ENCODE peak calls at places on chromosome X, in nine cellular contexts. One of them, this sample, is unnamed.

GRCh38 chrX:130171446-130172126 is at the start of gene RAB33A:
- DNase-seq in CD8-positive, alpha-beta memory T cell: peak
- DNase-seq in RWPE1: no peak
- DNase-seq in uterus: peak
- DNase-seq in ascending aorta: no peak
- DNase-seq in H1: no peak
- DNase-seq in body of pancreas: no peak
- DNase-seq in stomach: no peak
- DNase-seq in CD4-positive, alpha-beta T cell: peak
- DNase-seq in this sample: peak

GRCh38 chrX:97766496-97767095 is 882.9 kb downstream of the RPA4 start:
- DNase-seq in CD8-positive, alpha-beta memory T cell: no peak
- DNase-seq in RWPE1: no peak
- DNase-seq in uterus: no peak
- DNase-seq in ascending aorta: no peak
- DNase-seq in H1: no peak
- DNase-seq in body of pancreas: no peak
- DNase-seq in stomach: no peak
- DNase-seq in CD4-positive, alpha-beta T cell: no peak
- DNase-seq in this sample: no peak

GRCh38 chrX:83469551-83469950 is 38.5 kb upstream of the POU3F4 start:
- DNase-seq in CD8-positive, alpha-beta memory T cell: no peak
- DNase-seq in RWPE1: no peak
- DNase-seq in uterus: no peak
- DNase-seq in ascending aorta: no peak
- DNase-seq in H1: no peak
- DNase-seq in body of pancreas: peak
- DNase-seq in stomach: peak
- DNase-seq in CD4-positive, alpha-beta T cell: no peak
- DNase-seq in this sample: no peak

GRCh38 chrX:34810364-34810763 is 132.2 kb upstream of the FAM47B start:
- DNase-seq in CD8-positive, alpha-beta memory T cell: no peak
- DNase-seq in RWPE1: peak
- DNase-seq in uterus: no peak
- DNase-seq in ascending aorta: no peak
- DNase-seq in H1: no peak
- DNase-seq in body of pancreas: no peak
- DNase-seq in stomach: no peak
- DNase-seq in CD4-positive, alpha-beta T cell: no peak
- DNase-seq in this sample: no peak

GRCh38 chrX:99384594-99385374 is 1025.3 kb downstream of the PCDH19 start:
- DNase-seq in CD8-positive, alpha-beta memory T cell: no peak
- DNase-seq in RWPE1: no peak
- DNase-seq in uterus: no peak
- DNase-seq in ascending aorta: no peak
- DNase-seq in H1: no peak
- DNase-seq in body of pancreas: no peak
- DNase-seq in stomach: no peak
- DNase-seq in CD4-positive, alpha-beta T cell: no peak
- DNase-seq in this sample: no peak

GRCh38 chrX:16300831-16301230 is 133.6 kb downstream of the MAGEB17 start:
- DNase-seq in CD8-positive, alpha-beta memory T cell: no peak
- DNase-seq in RWPE1: no peak
- DNase-seq in uterus: no peak
- DNase-seq in ascending aorta: no peak
- DNase-seq in H1: no peak
- DNase-seq in body of pancreas: no peak
- DNase-seq in stomach: no peak
- DNase-seq in CD4-positive, alpha-beta T cell: no peak
- DNase-seq in this sample: no peak

GRCh38 chrX:10598540-10598939 is 21.8 kb downstream of the MID1 start:
- DNase-seq in CD8-positive, alpha-beta memory T cell: no peak
- DNase-seq in RWPE1: no peak
- DNase-seq in uterus: no peak
- DNase-seq in ascending aorta: no peak
- DNase-seq in H1: no peak
- DNase-seq in body of pancreas: peak
- DNase-seq in stomach: no peak
- DNase-seq in CD4-positive, alpha-beta T cell: no peak
- DNase-seq in this sample: no peak

GRCh38 chrX:76109654-76110053 is 63.2 kb upstream of the PBDC1 start:
- DNase-seq in CD8-positive, alpha-beta memory T cell: no peak
- DNase-seq in RWPE1: peak
- DNase-seq in uterus: no peak
- DNase-seq in ascending aorta: no peak
- DNase-seq in H1: no peak
- DNase-seq in body of pancreas: no peak
- DNase-seq in stomach: no peak
- DNase-seq in CD4-positive, alpha-beta T cell: no peak
- DNase-seq in this sample: no peak

GRCh38 chrX:119223784-119224183 is 12.3 kb upstream of the PGRMC1 start:
- DNase-seq in CD8-positive, alpha-beta memory T cell: no peak
- DNase-seq in RWPE1: no peak
- DNase-seq in uterus: no peak
- DNase-seq in ascending aorta: no peak
- DNase-seq in H1: no peak
- DNase-seq in body of pancreas: no peak
- DNase-seq in stomach: no peak
- DNase-seq in CD4-positive, alpha-beta T cell: no peak
- DNase-seq in this sample: no peak

GRCh38 chrX:122046226-122046625 is 998.8 kb downstream of the GLUD2 start:
- DNase-seq in CD8-positive, alpha-beta memory T cell: no peak
- DNase-seq in RWPE1: no peak
- DNase-seq in uterus: no peak
- DNase-seq in ascending aorta: no peak
- DNase-seq in H1: no peak
- DNase-seq in body of pancreas: no peak
- DNase-seq in stomach: no peak
- DNase-seq in CD4-positive, alpha-beta T cell: no peak
- DNase-seq in this sample: no peak

GRCh38 chrX:13965531-13965930 is 64.2 kb downstream of the GEMIN8 start:
- DNase-seq in CD8-positive, alpha-beta memory T cell: no peak
- DNase-seq in RWPE1: no peak
- DNase-seq in uterus: no peak
- DNase-seq in ascending aorta: no peak
- DNase-seq in H1: no peak
- DNase-seq in body of pancreas: no peak
- DNase-seq in stomach: no peak
- DNase-seq in CD4-positive, alpha-beta T cell: no peak
- DNase-seq in this sample: no peak

GRCh38 chrX:9355739-9356138 is 109.1 kb upstream of the TBL1X start:
- DNase-seq in CD8-positive, alpha-beta memory T cell: no peak
- DNase-seq in RWPE1: no peak
- DNase-seq in uterus: no peak
- DNase-seq in ascending aorta: no peak
- DNase-seq in H1: no peak
- DNase-seq in body of pancreas: no peak
- DNase-seq in stomach: no peak
- DNase-seq in CD4-positive, alpha-beta T cell: no peak
- DNase-seq in this sample: no peak

GRCh38 chrX:149628768-149629167 is 2.8 kb downstream of the TMEM185A start:
- DNase-seq in CD8-positive, alpha-beta memory T cell: no peak
- DNase-seq in RWPE1: no peak
- DNase-seq in uterus: no peak
- DNase-seq in ascending aorta: no peak
- DNase-seq in H1: no peak
- DNase-seq in body of pancreas: no peak
- DNase-seq in stomach: no peak
- DNase-seq in CD4-positive, alpha-beta T cell: no peak
- DNase-seq in this sample: no peak

GRCh38 chrX:149628280-149628679 is 3.3 kb downstream of the TMEM185A start:
- DNase-seq in CD8-positive, alpha-beta memory T cell: no peak
- DNase-seq in RWPE1: peak
- DNase-seq in uterus: no peak
- DNase-seq in ascending aorta: no peak
- DNase-seq in H1: no peak
- DNase-seq in body of pancreas: no peak
- DNase-seq in stomach: no peak
- DNase-seq in CD4-positive, alpha-beta T cell: no peak
- DNase-seq in this sample: no peak

GRCh38 chrX:149629730-149630387 is 1.7 kb downstream of the TMEM185A start:
- DNase-seq in CD8-positive, alpha-beta memory T cell: no peak
- DNase-seq in RWPE1: no peak
- DNase-seq in uterus: no peak
- DNase-seq in ascending aorta: no peak
- DNase-seq in H1: no peak
- DNase-seq in body of pancreas: no peak
- DNase-seq in stomach: no peak
- DNase-seq in CD4-positive, alpha-beta T cell: no peak
- DNase-seq in this sample: no peak

GRCh38 chrX:149631293-149632165 is at the start of gene TMEM185A:
- DNase-seq in CD8-positive, alpha-beta memory T cell: peak
- DNase-seq in RWPE1: peak
- DNase-seq in uterus: peak
- DNase-seq in ascending aorta: no peak
- DNase-seq in H1: peak
- DNase-seq in body of pancreas: peak
- DNase-seq in stomach: peak
- DNase-seq in CD4-positive, alpha-beta T cell: peak
- DNase-seq in this sample: peak

DNA sequence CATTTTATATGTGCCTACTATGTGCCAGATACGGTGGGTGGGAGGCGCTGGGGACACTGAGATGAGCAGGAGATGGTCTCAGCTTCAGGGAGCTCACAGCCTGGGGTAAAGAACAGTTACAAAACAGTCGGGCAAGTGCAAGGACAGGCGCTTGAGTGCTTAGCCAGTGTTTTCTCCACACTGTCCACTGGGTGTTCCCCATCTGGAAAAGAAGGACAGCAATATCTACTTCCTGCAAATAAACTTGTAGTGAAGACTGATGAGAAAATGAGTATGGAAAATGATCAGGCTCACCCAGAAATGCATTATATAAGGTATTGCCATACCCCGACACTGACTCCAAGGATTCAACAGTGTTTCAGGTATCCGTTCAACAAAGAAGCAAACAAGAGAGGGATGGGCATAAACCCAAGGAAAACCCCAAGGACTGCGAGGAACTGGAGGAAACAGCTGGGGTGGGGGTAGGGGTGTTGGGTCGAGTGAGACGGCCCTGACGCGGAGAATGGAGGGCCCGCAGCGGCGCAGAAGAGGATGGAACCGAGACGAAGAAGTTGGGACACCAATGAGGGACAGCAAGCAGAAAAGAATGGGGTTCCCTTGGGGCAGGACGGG is 805 bp downstream of the TMEM185A start:
- DNase-seq in CD8-positive, alpha-beta memory T cell: no peak
- DNase-seq in RWPE1: peak
- DNase-seq in uterus: no peak
- DNase-seq in ascending aorta: no peak
- DNase-seq in H1: no peak
- DNase-seq in body of pancreas: peak
- DNase-seq in stomach: no peak
- DNase-seq in CD4-positive, alpha-beta T cell: no peak
- DNase-seq in this sample: peak
- H3K27ac ChIP-seq in CD8-positive, alpha-beta memory T cell: peak
- H3K27ac ChIP-seq in RWPE1: peak
- H3K27ac ChIP-seq in uterus: peak
- H3K27ac ChIP-seq in ascending aorta: peak
- H3K27ac ChIP-seq in H1: no peak
- H3K27ac ChIP-seq in body of pancreas: peak
- H3K27ac ChIP-seq in stomach: peak
- H3K27ac ChIP-seq in CD4-positive, alpha-beta T cell: no peak
- H3K27ac ChIP-seq in this sample: no peak

DNA sequence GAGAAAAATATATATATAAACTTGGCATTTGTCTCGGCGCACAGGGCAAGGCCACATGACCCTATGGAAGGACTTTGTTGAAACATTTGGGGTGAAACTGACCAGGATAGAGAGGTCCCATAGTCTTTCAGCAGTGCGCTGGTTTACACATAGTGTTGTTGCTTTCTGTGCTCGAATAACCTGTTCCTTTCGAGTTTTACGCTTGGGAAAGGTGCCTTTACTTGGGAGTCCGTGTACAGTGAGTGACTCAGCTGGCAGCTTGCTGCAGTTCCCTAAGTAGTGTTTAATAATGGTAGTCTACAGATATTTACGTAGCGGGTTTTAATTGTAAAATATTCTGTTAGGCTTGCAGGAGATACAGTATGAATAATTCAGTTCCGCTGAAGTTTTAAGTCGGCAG is 578 bp downstream of the APOOL start:
- DNase-seq in CD8-positive, alpha-beta memory T cell: no peak
- DNase-seq in RWPE1: peak
- DNase-seq in uterus: no peak
- DNase-seq in ascending aorta: no peak
- DNase-seq in H1: no peak
- DNase-seq in body of pancreas: peak
- DNase-seq in stomach: no peak
- DNase-seq in CD4-positive, alpha-beta T cell: no peak
- DNase-seq in this sample: no peak
- H3K27ac ChIP-seq in CD8-positive, alpha-beta memory T cell: peak
- H3K27ac ChIP-seq in RWPE1: peak
- H3K27ac ChIP-seq in uterus: no peak
- H3K27ac ChIP-seq in ascending aorta: peak
- H3K27ac ChIP-seq in H1: peak
- H3K27ac ChIP-seq in body of pancreas: peak
- H3K27ac ChIP-seq in stomach: peak
- H3K27ac ChIP-seq in CD4-positive, alpha-beta T cell: no peak
- H3K27ac ChIP-seq in this sample: no peak

GRCh38 chrX:140913802-140914501 is 88.4 kb upstream of the SPANXB1 start:
- DNase-seq in CD8-positive, alpha-beta memory T cell: no peak
- DNase-seq in RWPE1: no peak
- DNase-seq in uterus: no peak
- DNase-seq in ascending aorta: no peak
- DNase-seq in H1: no peak
- DNase-seq in body of pancreas: no peak
- DNase-seq in stomach: no peak
- DNase-seq in CD4-positive, alpha-beta T cell: no peak
- DNase-seq in this sample: no peak
- H3K27ac ChIP-seq in CD8-positive, alpha-beta memory T cell: no peak
- H3K27ac ChIP-seq in RWPE1: no peak
- H3K27ac ChIP-seq in uterus: no peak
- H3K27ac ChIP-seq in ascending aorta: no peak
- H3K27ac ChIP-seq in H1: no peak
- H3K27ac ChIP-seq in body of pancreas: no peak
- H3K27ac ChIP-seq in stomach: no peak
- H3K27ac ChIP-seq in CD4-positive, alpha-beta T cell: no peak
- H3K27ac ChIP-seq in this sample: no peak

DNA sequence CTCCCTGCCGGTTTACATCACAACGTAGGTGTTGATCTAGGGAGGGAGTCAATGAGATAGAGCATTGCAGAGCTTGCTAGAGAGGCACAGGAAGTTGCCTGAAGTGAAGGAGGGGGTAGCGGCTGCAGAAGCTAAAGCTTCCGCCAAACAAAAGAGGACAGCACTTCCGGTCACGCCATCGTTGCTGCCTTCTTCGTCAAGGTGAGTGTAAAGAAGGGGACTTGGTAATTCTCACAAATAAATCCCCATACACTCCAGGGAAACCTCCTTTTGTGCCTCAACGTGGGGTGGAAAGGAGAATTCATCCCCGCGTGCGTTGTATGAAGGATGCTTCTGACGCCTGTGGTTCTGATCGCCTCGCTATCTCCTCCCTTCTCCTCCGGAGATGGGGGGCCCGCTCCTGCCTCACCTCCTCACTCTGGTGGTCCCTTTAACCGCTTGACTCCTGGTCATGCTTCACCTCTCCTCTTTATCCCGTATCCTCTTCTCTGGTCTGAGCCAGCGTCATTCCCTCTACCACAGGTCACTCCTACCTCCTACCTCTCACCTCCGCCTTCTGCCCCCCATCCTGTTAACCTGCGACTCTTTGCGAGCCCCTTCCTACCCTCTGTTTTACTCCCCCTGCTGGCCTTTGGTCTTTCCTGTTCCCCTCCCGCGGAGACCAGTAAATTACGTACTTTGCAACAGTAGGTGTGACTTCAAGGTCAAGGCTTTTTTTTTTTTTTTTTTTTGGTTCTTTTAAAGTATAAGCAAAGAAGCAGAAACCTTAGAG is 59.9 kb downstream of the GSPT2 start:
- DNase-seq in CD8-positive, alpha-beta memory T cell: peak
- DNase-seq in RWPE1: peak
- DNase-seq in uterus: peak
- DNase-seq in ascending aorta: no peak
- DNase-seq in H1: peak
- DNase-seq in body of pancreas: peak
- DNase-seq in stomach: peak
- DNase-seq in CD4-positive, alpha-beta T cell: peak
- DNase-seq in this sample: no peak
- H3K27ac ChIP-seq in CD8-positive, alpha-beta memory T cell: peak
- H3K27ac ChIP-seq in RWPE1: peak
- H3K27ac ChIP-seq in uterus: peak
- H3K27ac ChIP-seq in ascending aorta: no peak
- H3K27ac ChIP-seq in H1: peak
- H3K27ac ChIP-seq in body of pancreas: peak
- H3K27ac ChIP-seq in stomach: peak
- H3K27ac ChIP-seq in CD4-positive, alpha-beta T cell: peak
- H3K27ac ChIP-seq in this sample: no peak